ENCODE peak calls at places on chromosomes 5 and 9, in seven cellular contexts. M is IMR-90, H is NCI-H460, G is nucleus accumbens, F is GM20000, A is endothelial cell of umbilical vein, J is AG09309. V is an unnamed sample.

GRCh38 chr5:170132642-170133448 is 27.1 kb downstream of the FOXI1 start:
- DNase-seq in M (peak; percentile 44), H (no peak), G (no peak), F (no peak), A (peak; percentile 71), J (peak; percentile 62), V (peak; percentile 9)

GRCh38 chr5:39712316-39713223 is 287.8 kb upstream of the DAB2 start:
- DNase-seq in M (no peak), H (peak; percentile 64), G (no peak), F (no peak), A (no peak), J (no peak), V (no peak)

GRCh38 chr5:165407352-165407751 is 1901.9 kb downstream of the MAT2B start:
- DNase-seq in M (no peak), H (no peak), G (no peak), F (no peak), A (no peak), J (no peak), V (no peak)

GRCh38 chr5:96572864-96573512 is 89.2 kb upstream of the CAST start:
- DNase-seq in M (peak; percentile 99), H (peak; percentile 66), G (no peak), F (no peak), A (peak; percentile 93), J (peak; percentile 73), V (peak; percentile 55)

GRCh38 chr5:157342822-157343402 is 77.0 kb downstream of the CYFIP2 start:
- DNase-seq in M (no peak), H (peak; percentile 46), G (no peak), F (peak; percentile 37), A (peak; percentile 28), J (no peak), V (peak; percentile 56)

GRCh38 chr9:133463864-133464615 is 4.3 kb downstream of the CACFD1 start:
- DNase-seq in M (no peak), H (no peak), G (no peak), F (no peak), A (no peak), J (no peak), V (no peak)

GRCh38 chr9:133048595-133048994 is 13.2 kb upstream of the CEL start:
- DNase-seq in M (peak; percentile 11), H (peak; percentile 14), G (no peak), F (no peak), A (peak; percentile 12), J (no peak), V (peak; percentile 35)

GRCh38 chr5:103243665-103244064 is 14.9 kb upstream of the MACIR start:
- DNase-seq in M (peak; percentile 67), H (no peak), G (no peak), F (no peak), A (no peak), J (no peak), V (no peak)

GRCh38 chr5:9610969-9611368 is 19.2 kb downstream of the TAS2R1 start:
- DNase-seq in M (no peak), H (no peak), G (no peak), F (no peak), A (no peak), J (no peak), V (no peak)

GRCh38 chr9:35829764-35830096 is 702 bp downstream of the TMEM8B start:
- DNase-seq in M (no peak), H (no peak), G (no peak), F (no peak), A (no peak), J (no peak), V (no peak)

GRCh38 chr5:149528661-149529060 is 22.6 kb downstream of the CSNK1A1 start:
- DNase-seq in M (no peak), H (no peak), G (no peak), F (no peak), A (no peak), J (no peak), V (no peak)

V was measured in A549.